ENCODE peak calls at places on chromosomes 7 and 10, in four cellular contexts. One of them, this sample, is unnamed.

GRCh38 chr10:119190353-119190752 is 11.7 kb upstream of the PRDX3 start:
- DNase-seq in K562: no peak
- DNase-seq in GM12878: no peak
- DNase-seq in H1: no peak
- DNase-seq in this sample: peak

GRCh38 chr7:5584091-5584490 is 160.5 kb upstream of the TNRC18 start:
- DNase-seq in K562: no peak
- DNase-seq in GM12878: no peak
- DNase-seq in H1: no peak
- DNase-seq in this sample: no peak

GRCh38 chr7:99943641-99944507 is 14.5 kb upstream of the GJC3 start:
- DNase-seq in K562: no peak
- DNase-seq in GM12878: no peak
- DNase-seq in H1: peak
- DNase-seq in this sample: no peak

GRCh38 chr7:138151731-138152577 is 75.7 kb downstream of the AKR1D1 start:
- DNase-seq in K562: no peak
- DNase-seq in GM12878: no peak
- DNase-seq in H1: no peak
- DNase-seq in this sample: no peak

GRCh38 chr10:97230146-97230545 is 44.4 kb upstream of the SLIT1 start:
- DNase-seq in K562: peak
- DNase-seq in GM12878: no peak
- DNase-seq in H1: no peak
- DNase-seq in this sample: peak

GRCh38 chr10:132459252-132460028 is 62.4 kb downstream of the PWWP2B start:
- DNase-seq in K562: no peak
- DNase-seq in GM12878: no peak
- DNase-seq in H1: no peak
- DNase-seq in this sample: no peak

GRCh38 chr10:76334306-76334705 is 902.9 kb downstream of the LRMDA start:
- DNase-seq in K562: no peak
- DNase-seq in GM12878: no peak
- DNase-seq in H1: no peak
- DNase-seq in this sample: no peak

GRCh38 chr10:34570887-34571286 is 244.2 kb downstream of the PARD3 start:
- DNase-seq in K562: no peak
- DNase-seq in GM12878: no peak
- DNase-seq in H1: no peak
- DNase-seq in this sample: no peak

GRCh38 chr7:155071121-155071651 is 1.1 kb downstream of the HTR5A start:
- DNase-seq in K562: no peak
- DNase-seq in GM12878: no peak
- DNase-seq in H1: no peak
- DNase-seq in this sample: no peak

GRCh38 chr10:32120147-32120546 is 63.9 kb upstream of the KIF5B start:
- DNase-seq in K562: no peak
- DNase-seq in GM12878: no peak
- DNase-seq in H1: no peak
- DNase-seq in this sample: no peak

GRCh38 chr10:32121648-32122047 is 65.4 kb upstream of the KIF5B start:
- DNase-seq in K562: no peak
- DNase-seq in GM12878: no peak
- DNase-seq in H1: no peak
- DNase-seq in this sample: no peak

GRCh38 chr10:32130788-32131187 is 74.6 kb upstream of the KIF5B start:
- DNase-seq in K562: no peak
- DNase-seq in GM12878: no peak
- DNase-seq in H1: no peak
- DNase-seq in this sample: no peak

GRCh38 chr10:32125023-32125422 is 68.8 kb upstream of the KIF5B start:
- DNase-seq in K562: no peak
- DNase-seq in GM12878: no peak
- DNase-seq in H1: no peak
- DNase-seq in this sample: no peak
- TF ChIP-seq CHD1 in K562: no peak
- TF ChIP-seq CHD1 in GM12878: no peak
- TF ChIP-seq CHD1 in H1: no peak
- TF ChIP-seq CHD1 in this sample: no peak

GRCh38 chr7:34497153-34497777 is 160.8 kb upstream of the NPSR1 start:
- DNase-seq in K562: peak
- DNase-seq in GM12878: no peak
- DNase-seq in H1: peak
- DNase-seq in this sample: no peak
- TF ChIP-seq CHD1 in K562: no peak
- TF ChIP-seq CHD1 in GM12878: no peak
- TF ChIP-seq CHD1 in H1: no peak
- TF ChIP-seq CHD1 in this sample: no peak

GRCh38 chr10:1375805-1376170 is 319.6 kb downstream of the WDR37 start:
- DNase-seq in K562: no peak
- DNase-seq in GM12878: no peak
- DNase-seq in H1: no peak
- DNase-seq in this sample: no peak
- TF ChIP-seq CHD1 in K562: no peak
- TF ChIP-seq CHD1 in GM12878: no peak
- TF ChIP-seq CHD1 in H1: no peak
- TF ChIP-seq CHD1 in this sample: no peak

GRCh38 chr10:130360826-130361311 is 224.7 kb downstream of the GLRX3 start:
- DNase-seq in K562: no peak
- DNase-seq in GM12878: no peak
- DNase-seq in H1: no peak
- DNase-seq in this sample: no peak
- TF ChIP-seq CHD1 in K562: no peak
- TF ChIP-seq CHD1 in GM12878: no peak
- TF ChIP-seq CHD1 in H1: no peak
- TF ChIP-seq CHD1 in this sample: no peak

GRCh38 chr7:98192781-98193457 is 18.3 kb upstream of the BHLHA15 start:
- DNase-seq in K562: no peak
- DNase-seq in GM12878: no peak
- DNase-seq in H1: no peak
- DNase-seq in this sample: peak
- TF ChIP-seq CHD1 in K562: no peak
- TF ChIP-seq CHD1 in GM12878: no peak
- TF ChIP-seq CHD1 in H1: no peak
- TF ChIP-seq CHD1 in this sample: no peak

GRCh38 chr7:42174391-42174848 is 62.6 kb downstream of the GLI3 start:
- DNase-seq in K562: no peak
- DNase-seq in GM12878: no peak
- DNase-seq in H1: no peak
- DNase-seq in this sample: peak
- TF ChIP-seq CHD1 in K562: no peak
- TF ChIP-seq CHD1 in GM12878: no peak
- TF ChIP-seq CHD1 in H1: no peak
- TF ChIP-seq CHD1 in this sample: no peak

GRCh38 chr7:132255898-132256297 is 320.4 kb downstream of the PLXNA4 start:
- DNase-seq in K562: no peak
- DNase-seq in GM12878: no peak
- DNase-seq in H1: no peak
- DNase-seq in this sample: no peak
- TF ChIP-seq CHD1 in K562: no peak
- TF ChIP-seq CHD1 in GM12878: no peak
- TF ChIP-seq CHD1 in H1: no peak
- TF ChIP-seq CHD1 in this sample: no peak

GRCh38 chr7:26390016-26390415 is 98.4 kb downstream of the SNX10 start:
- DNase-seq in K562: no peak
- DNase-seq in GM12878: no peak
- DNase-seq in H1: no peak
- DNase-seq in this sample: no peak

GRCh38 chr7:26397786-26398435 is 106.2 kb downstream of the SNX10 start:
- DNase-seq in K562: peak
- DNase-seq in GM12878: no peak
- DNase-seq in H1: peak
- DNase-seq in this sample: no peak

GRCh38 chr7:26397326-26397725 is 105.7 kb downstream of the SNX10 start:
- DNase-seq in K562: no peak
- DNase-seq in GM12878: no peak
- DNase-seq in H1: no peak
- DNase-seq in this sample: no peak

GRCh38 chr7:26398436-26399308 is 107.0 kb downstream of the SNX10 start:
- DNase-seq in K562: peak
- DNase-seq in GM12878: peak
- DNase-seq in H1: peak
- DNase-seq in this sample: peak

DNA sequence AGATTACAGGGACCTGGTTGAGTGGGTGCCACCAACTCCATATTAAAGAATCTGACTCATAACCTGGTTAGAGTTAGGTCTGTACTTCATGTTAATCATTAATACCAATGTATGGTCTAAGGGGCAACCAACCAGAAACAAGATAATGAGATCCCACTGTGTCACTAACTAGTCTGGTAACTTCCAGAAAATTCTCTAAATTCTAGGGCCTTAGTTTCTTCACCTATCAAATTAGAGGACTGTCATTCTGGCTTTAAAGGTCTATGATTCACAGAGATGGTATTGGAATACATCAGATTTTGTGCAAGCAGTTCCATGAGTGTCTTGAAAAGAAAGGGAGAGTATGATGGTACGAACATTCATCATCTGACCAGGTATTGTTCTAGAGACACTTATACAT is 102.2 kb downstream of the SNX10 start:
- DNase-seq in K562: no peak
- DNase-seq in GM12878: no peak
- DNase-seq in H1: no peak
- DNase-seq in this sample: no peak
- TF ChIP-seq CHD1 in K562: no peak
- TF ChIP-seq CHD1 in GM12878: no peak
- TF ChIP-seq CHD1 in H1: no peak
- TF ChIP-seq CHD1 in this sample: no peak

This sample was measured in IMR-90.